ENCODE peak calls at places on chromosomes 1 and 21, in four cellular contexts. W is psoas muscle, Q is BJ, Z is tibial artery. K is an unnamed sample.

GRCh38 chr1:167219646-167220536 is 795 bp upstream of the POU2F1 start:
- DNase-seq in W (peak), Q (no peak), Z (peak), K (peak)

GRCh38 chr1:223731076-223731770 is 18.9 kb downstream of the CAPN2 start:
- DNase-seq in W (peak), Q (no peak), Z (peak), K (no peak)

GRCh38 chr1:33306561-33307493 is 14.1 kb downstream of the A3GALT2 start:
- DNase-seq in W (peak), Q (no peak), Z (no peak), K (no peak)

GRCh38 chr1:149846042-149846441 is 53.3 kb upstream of the BOLA1 start:
- DNase-seq in W (no peak), Q (no peak), Z (no peak), K (no peak)

GRCh38 chr1:53913352-53914043 is 19.5 kb downstream of the DIO1 start:
- DNase-seq in W (no peak), Q (no peak), Z (no peak), K (no peak)

GRCh38 chr1:11355594-11356467 is 82.8 kb downstream of the UBIAD1 start:
- DNase-seq in W (no peak), Q (no peak), Z (no peak), K (no peak)

GRCh38 chr1:94146273-94146672 is 25.3 kb upstream of the ABCA4 start:
- DNase-seq in W (no peak), Q (no peak), Z (no peak), K (no peak)

GRCh38 chr1:246641394-246641793 is 75.1 kb downstream of the CNST start:
- DNase-seq in W (no peak), Q (no peak), Z (no peak), K (no peak)

GRCh38 chr1:177948336-177948972 is 21.4 kb downstream of the SEC16B start:
- DNase-seq in W (peak), Q (no peak), Z (peak), K (no peak)

GRCh38 chr1:182175340-182176068 is 114.0 kb upstream of the ZNF648 start:
- DNase-seq in W (no peak), Q (no peak), Z (no peak), K (peak)

GRCh38 chr1:238681451-238681850 is 704.9 kb upstream of the CHRM3 start:
- DNase-seq in W (no peak), Q (no peak), Z (no peak), K (no peak)

GRCh38 chr1:7298749-7299151 is 472.3 kb upstream of the VAMP3 start:
- DNase-seq in W (no peak), Q (peak), Z (no peak), K (no peak)

GRCh38 chr1:211698161-211699026 is 23.0 kb upstream of the NEK2 start:
- DNase-seq in W (peak), Q (no peak), Z (peak), K (peak)

GRCh38 chr1:96508226-96508625 is 213.4 kb upstream of the PTBP2 start:
- DNase-seq in W (no peak), Q (no peak), Z (no peak), K (no peak)

GRCh38 chr1:171142451-171143121 is 42.5 kb upstream of the FMO2 start:
- DNase-seq in W (no peak), Q (peak), Z (peak), K (no peak)

GRCh38 chr1:154993572-154994268 is at the start of gene LENEP:
- DNase-seq in W (no peak), Q (no peak), Z (peak), K (no peak)

GRCh38 chr1:228166170-228166936 is 749 bp downstream of the IBA57 start:
- DNase-seq in W (peak), Q (peak), Z (peak), K (peak)

GRCh38 chr1:22814176-22815042 is 103.8 kb downstream of the EPHB2 start:
- DNase-seq in W (peak), Q (peak), Z (peak), K (no peak)

GRCh38 chr1:224617410-224618361 is 1.6 kb downstream of the CNIH3 start:
- DNase-seq in W (no peak), Q (no peak), Z (no peak), K (no peak)

GRCh38 chr1:116503535-116504307 is 67.1 kb downstream of the CD58 start:
- DNase-seq in W (no peak), Q (no peak), Z (no peak), K (no peak)

GRCh38 chr1:170676628-170677027 is 12.7 kb downstream of the PRRX1 start:
- DNase-seq in W (no peak), Q (no peak), Z (no peak), K (no peak)

GRCh38 chr1:198575715-198576641 is 35.5 kb upstream of the ATP6V1G3 start:
- DNase-seq in W (no peak), Q (no peak), Z (no peak), K (no peak)

GRCh38 chr1:170086399-170087032 is 12.0 kb upstream of the KIFAP3 start:
- DNase-seq in W (no peak), Q (no peak), Z (no peak), K (no peak)

GRCh38 chr1:73162576-73162975 is 880.2 kb upstream of the NEGR1 start:
- DNase-seq in W (no peak), Q (no peak), Z (no peak), K (no peak)

GRCh38 chr1:235763962-235764361 is 102.7 kb downstream of the LYST start:
- DNase-seq in W (no peak), Q (no peak), Z (no peak), K (no peak)

GRCh38 chr1:154866257-154866994 is 3.7 kb downstream of the KCNN3 start:
- DNase-seq in W (no peak), Q (no peak), Z (no peak), K (no peak)

GRCh38 chr1:100265562-100265930 is 470 bp upstream of the RTCA start:
- DNase-seq in W (no peak), Q (no peak), Z (peak), K (no peak)

GRCh38 chr1:2350911-2351655 is 40.3 kb downstream of the MORN1 start:
- DNase-seq in W (peak), Q (no peak), Z (peak), K (peak)

GRCh38 chr21:45552696-45553391 is 10.6 kb upstream of the SLC19A1 start:
- DNase-seq in W (peak), Q (no peak), Z (no peak), K (no peak)

GRCh38 chr1:161139765-161140164 is 7.3 kb upstream of the DEDD start:
- DNase-seq in W (no peak), Q (no peak), Z (no peak), K (no peak)

GRCh38 chr1:115545791-115546733 is 95.7 kb upstream of the VANGL1 start:
- DNase-seq in W (no peak), Q (peak), Z (peak), K (no peak)

GRCh38 chr1:26168410-26169167 is at the start of gene C1orf232:
- DNase-seq in W (peak), Q (no peak), Z (no peak), K (no peak)

GRCh38 chr1:161932668-161933067 is 91.0 kb downstream of the OLFML2B start:
- DNase-seq in W (no peak), Q (no peak), Z (peak), K (no peak)

GRCh38 chr1:174815036-174815435 is 184.7 kb upstream of the CACYBP start:
- DNase-seq in W (no peak), Q (no peak), Z (no peak), K (no peak)

GRCh38 chr1:208332774-208333126 is 88.6 kb upstream of the PLXNA2 start:
- DNase-seq in W (no peak), Q (no peak), Z (no peak), K (no peak)

GRCh38 chr1:16243936-16244649 is 7.1 kb upstream of the CPLANE2 start:
- DNase-seq in W (peak), Q (no peak), Z (peak), K (peak)

GRCh38 chr1:14689996-14690614 is 91.6 kb downstream of the KAZN start:
- DNase-seq in W (no peak), Q (peak), Z (no peak), K (no peak)

GRCh38 chr1:58720680-58721079 is 20.8 kb upstream of the MYSM1 start:
- DNase-seq in W (no peak), Q (no peak), Z (no peak), K (no peak)

GRCh38 chr1:220291575-220291974 is 19.3 kb upstream of the RAB3GAP2 start:
- DNase-seq in W (no peak), Q (no peak), Z (no peak), K (no peak)

GRCh38 chr1:17574502-17574901 is 35.0 kb downstream of the ARHGEF10L start:
- DNase-seq in W (no peak), Q (no peak), Z (no peak), K (no peak)
- TF ChIP-seq CTCF in W (peak), Q (no peak), Z (peak), K (no peak)

GRCh38 chr1:47931395-47931794 is 65.8 kb downstream of the TRABD2B start:
- DNase-seq in W (no peak), Q (no peak), Z (no peak), K (no peak)
- TF ChIP-seq CTCF in W (peak), Q (no peak), Z (peak), K (no peak)

DNA sequence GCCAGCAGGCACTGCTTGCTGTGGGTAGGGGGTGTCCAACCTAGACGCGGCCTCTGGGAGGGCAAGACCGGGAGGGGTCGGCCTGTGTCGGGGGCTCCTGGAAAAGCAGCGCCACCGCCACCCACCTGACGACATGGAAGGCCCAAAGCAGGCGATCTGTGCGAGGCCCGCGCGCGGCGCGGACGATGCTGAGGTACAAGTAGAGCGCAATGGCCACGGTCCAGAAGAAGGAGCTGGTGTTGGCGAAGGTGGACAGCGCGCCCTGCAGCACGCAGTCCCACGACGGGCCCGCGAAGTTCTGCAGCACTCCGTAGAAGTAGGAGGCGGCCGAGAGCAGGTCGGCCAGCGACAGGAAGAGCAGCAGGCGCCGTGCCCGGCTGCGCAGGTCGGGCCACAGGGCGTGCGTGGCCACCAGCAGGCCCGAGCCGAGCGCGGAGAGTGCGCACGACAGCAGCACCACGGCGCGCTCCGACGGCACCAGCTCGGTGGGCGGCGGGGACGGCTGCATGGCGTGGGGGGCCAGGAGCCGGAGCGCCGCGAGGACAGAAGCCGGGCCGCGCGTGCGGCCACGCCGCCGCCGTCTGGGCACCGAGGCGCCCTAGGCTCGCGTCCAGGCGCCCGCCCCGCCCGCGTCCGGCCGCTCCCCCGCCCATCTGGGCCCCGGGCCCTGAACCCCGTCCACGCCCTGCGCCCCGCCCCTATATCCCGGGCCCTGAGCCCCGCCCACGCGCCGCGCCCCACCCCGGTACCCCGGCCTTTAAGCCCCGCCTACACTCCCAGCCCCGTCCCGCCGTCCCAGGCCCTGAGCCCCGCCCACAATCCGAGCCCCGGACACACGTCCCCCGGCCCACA is at the start of gene GPR157:
- DNase-seq in W (peak), Q (no peak), Z (peak), K (peak)
- TF ChIP-seq CTCF in W (peak), Q (peak), Z (peak), K (no peak)

DNA sequence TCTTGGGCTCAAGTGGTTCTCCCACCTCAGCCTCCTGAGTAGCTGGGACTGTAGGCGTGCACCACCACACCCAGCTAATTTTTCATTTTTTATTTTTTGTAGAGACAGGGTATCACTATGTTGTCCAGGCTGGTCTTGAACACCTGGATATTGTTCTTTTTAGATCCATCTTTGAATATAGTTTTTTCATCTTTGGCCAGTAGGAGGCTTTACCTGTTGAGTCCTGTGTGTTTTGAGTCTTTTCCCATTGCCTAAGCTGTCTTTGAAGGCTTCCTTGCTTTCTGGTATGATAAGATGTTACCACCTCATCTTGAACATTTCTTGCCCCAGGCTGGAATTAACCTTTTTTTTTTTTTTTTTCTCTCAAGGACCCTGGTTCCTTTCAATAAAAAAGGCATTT is 387.8 kb upstream of the RUNX1 start:
- DNase-seq in W (no peak), Q (no peak), Z (no peak), K (no peak)
- TF ChIP-seq CTCF in W (no peak), Q (no peak), Z (no peak), K (peak)

GRCh38 chr1:13540871-13541270 is 27.1 kb upstream of the LRRC38 start:
- DNase-seq in W (peak), Q (no peak), Z (no peak), K (no peak)

GRCh38 chr1:13546791-13547190 is 33.0 kb upstream of the LRRC38 start:
- DNase-seq in W (no peak), Q (no peak), Z (no peak), K (no peak)

GRCh38 chr1:13543451-13543911 is 29.7 kb upstream of the LRRC38 start:
- DNase-seq in W (peak), Q (no peak), Z (no peak), K (no peak)

GRCh38 chr1:13541435-13542215 is 27.8 kb upstream of the LRRC38 start:
- DNase-seq in W (no peak), Q (no peak), Z (no peak), K (no peak)

DNA sequence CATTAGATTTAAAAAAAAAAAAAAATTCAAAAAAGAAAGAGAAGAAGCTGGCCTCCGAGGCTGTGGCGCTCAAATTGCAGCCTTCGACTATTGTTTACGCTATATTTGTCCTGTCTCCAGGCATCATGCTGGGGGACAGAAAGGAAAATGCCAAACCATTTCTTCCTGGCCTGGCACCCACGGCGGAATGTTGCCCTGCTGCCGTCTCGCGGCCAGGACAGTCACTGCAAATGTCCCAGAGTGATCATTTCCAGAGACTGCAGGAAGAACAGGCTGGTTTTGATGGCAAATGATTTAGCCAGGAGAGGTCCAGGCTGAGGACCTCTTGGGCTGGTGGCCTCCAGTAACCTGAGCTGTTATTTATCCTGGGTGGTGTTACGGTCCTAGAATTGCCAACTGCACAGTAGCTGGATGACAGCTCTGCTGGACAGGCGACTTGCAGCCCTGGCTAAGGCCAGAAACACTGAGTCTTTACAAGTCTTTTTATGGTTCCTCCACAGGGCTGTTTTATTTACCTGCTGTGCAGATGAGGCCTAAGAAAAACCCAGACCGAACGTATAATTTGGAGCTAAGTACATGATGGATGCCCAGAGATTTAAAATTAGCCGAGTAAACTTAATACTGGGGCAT is 30.2 kb upstream of the LRRC38 start:
- DNase-seq in W (peak), Q (no peak), Z (peak), K (no peak)
- TF ChIP-seq CTCF in W (peak), Q (no peak), Z (peak), K (peak)

GRCh38 chr1:205338011-205338410 is 16.5 kb upstream of the NUAK2 start:
- DNase-seq in W (no peak), Q (no peak), Z (no peak), K (no peak)

GRCh38 chr1:205339717-205340116 is 17.0 kb downstream of the KLHDC8A start:
- DNase-seq in W (no peak), Q (no peak), Z (no peak), K (no peak)

GRCh38 chr1:205343431-205344009 is 13.2 kb downstream of the KLHDC8A start:
- DNase-seq in W (peak), Q (no peak), Z (no peak), K (no peak)

GRCh38 chr1:205339197-205339702 is 17.5 kb downstream of the KLHDC8A start:
- DNase-seq in W (no peak), Q (no peak), Z (no peak), K (no peak)

DNA sequence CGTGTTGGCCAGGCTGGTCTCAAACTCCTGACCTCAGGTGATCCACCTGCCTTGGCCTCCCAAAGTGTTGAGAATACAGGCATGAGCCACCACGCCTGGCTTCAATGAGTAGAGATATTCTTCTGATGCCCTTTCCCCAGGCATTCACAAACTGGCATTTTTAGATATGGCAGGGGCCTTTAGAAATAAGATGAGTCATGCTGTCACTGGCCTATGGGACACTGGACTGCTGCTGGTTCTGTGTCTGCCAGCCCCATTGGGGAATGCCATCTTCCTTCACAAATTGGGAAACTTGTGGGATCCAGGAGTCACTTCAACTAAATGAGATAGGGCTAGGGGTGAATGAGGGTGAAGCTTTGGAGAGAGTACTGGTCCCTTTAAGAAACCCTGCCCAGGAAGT is 16.0 kb downstream of the KLHDC8A start:
- DNase-seq in W (no peak), Q (no peak), Z (no peak), K (no peak)
- TF ChIP-seq CTCF in W (no peak), Q (no peak), Z (no peak), K (no peak)

DNA sequence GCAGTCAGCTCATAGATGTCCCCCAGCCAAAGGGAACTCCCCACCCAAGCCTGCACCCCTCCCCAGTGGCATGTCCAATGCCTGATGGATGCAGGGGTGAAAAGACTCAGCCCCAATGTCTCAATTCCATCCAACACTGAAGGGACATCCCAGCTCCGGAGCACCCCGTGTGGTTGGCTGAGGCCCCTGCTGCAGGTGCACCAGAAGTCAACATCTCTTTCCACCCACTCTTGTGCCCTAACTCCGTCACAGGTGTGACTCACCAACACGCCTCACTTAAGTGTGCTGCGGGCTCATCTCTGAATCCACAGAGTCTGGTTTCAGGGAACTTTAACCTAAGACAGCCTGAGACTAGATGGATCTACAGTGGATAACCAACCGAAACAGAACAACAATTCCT is 40.9 kb upstream of the ZBTB18 start:
- DNase-seq in W (no peak), Q (no peak), Z (no peak), K (no peak)
- TF ChIP-seq CTCF in W (no peak), Q (no peak), Z (no peak), K (no peak)

GRCh38 chr1:44361478-44361877 is 6.4 kb upstream of the ERI3 start:
- DNase-seq in W (no peak), Q (no peak), Z (no peak), K (no peak)
- TF ChIP-seq CTCF in W (no peak), Q (peak), Z (no peak), K (no peak)

DNA sequence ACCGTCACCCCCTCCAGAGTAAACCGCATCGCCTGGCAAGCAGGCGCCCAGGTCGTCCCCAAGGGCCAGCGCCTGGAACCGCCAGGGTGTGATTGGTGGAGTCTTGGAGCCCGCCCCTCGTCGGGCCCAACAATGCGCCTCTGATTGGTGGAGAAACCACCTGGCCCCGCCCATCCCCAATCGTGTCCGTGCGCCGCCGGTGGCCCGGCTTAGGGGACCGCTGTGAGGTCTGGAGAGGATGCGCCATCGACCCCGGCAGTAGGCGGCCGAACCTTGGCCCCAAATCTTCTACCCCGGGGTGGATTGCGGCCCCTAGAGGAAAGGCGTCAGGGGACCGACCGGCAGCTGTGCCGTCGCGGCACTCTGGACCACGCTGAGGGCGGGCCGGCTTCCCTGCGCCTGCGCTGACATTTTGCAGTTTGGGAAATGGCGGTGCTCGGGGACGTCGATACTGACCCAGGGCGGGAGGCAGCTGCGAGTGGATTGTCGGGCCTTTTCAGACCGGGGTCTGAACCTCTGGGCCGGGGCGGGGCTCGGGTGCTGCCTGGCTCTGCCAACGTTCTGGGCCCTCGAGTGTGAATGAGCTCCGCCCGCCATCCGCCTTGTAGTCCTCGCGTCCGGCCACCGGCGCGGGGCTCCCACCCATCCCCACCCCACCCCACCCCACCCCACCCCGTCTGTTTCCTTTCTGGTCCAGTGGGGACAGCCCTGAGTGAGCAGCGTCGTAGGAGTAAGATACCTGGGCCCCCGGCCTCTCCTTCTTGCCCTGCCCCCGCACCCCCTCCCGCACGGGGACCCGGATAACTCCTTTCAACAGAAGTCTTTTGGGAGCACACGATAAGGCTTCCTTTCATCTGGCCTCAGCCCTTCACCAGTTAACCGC is 34.2 kb downstream of the SLC2A1 start:
- DNase-seq in W (peak), Q (peak), Z (peak), K (peak)
- TF ChIP-seq CTCF in W (no peak), Q (peak), Z (peak), K (no peak)